ENCODE peak calls at places on chromosomes 11 and 22, in seven cellular contexts. F is GM12878, Z is K562, X is H1, N is SK-N-SH, B is GM12891, K is HepG2. J is an unnamed sample.
A peak's percentile ranks its signal among the peaks of the same experiment; 100 is the strongest.

GRCh38 chr22:18068381-18068988 is 9.3 kb upstream of the PEX26 start:
- DNase-seq in F (no peak), Z (no peak), X (no peak), N (no peak), B (no peak), K (peak; percentile 55), J (no peak)

GRCh38 chr22:45977003-45977395 is at the start of gene WNT7B:
- DNase-seq in F (no peak), Z (no peak), X (no peak), N (peak; percentile 53), B (no peak), K (no peak), J (no peak)

GRCh38 chr22:22039286-22040074 is 56.9 kb upstream of the TOP3B start:
- DNase-seq in F (no peak), Z (no peak), X (no peak), N (no peak), B (no peak), K (no peak), J (no peak)

GRCh38 chr11:35944503-35945136 is 758 bp downstream of the LDLRAD3 start:
- DNase-seq in F (no peak), Z (no peak), X (no peak), N (peak; percentile 56), B (no peak), K (no peak), J (no peak)

GRCh38 chr11:84398017-84398626 is 1112.0 kb upstream of the CCDC90B start:
- DNase-seq in F (no peak), Z (no peak), X (no peak), N (peak; percentile 28), B (no peak), K (peak; percentile 7), J (no peak)

GRCh38 chr11:67271212-67271547 is 4.9 kb downstream of the GRK2 start:
- DNase-seq in F (no peak), Z (no peak), X (no peak), N (no peak), B (no peak), K (no peak), J (no peak)

GRCh38 chr11:73320786-73321325 is 12.8 kb downstream of the ARHGEF17 start:
- DNase-seq in F (no peak), Z (no peak), X (no peak), N (no peak), B (no peak), K (no peak), J (no peak)

GRCh38 chr11:69995697-69996096 is 82.4 kb upstream of the ANO1 start:
- DNase-seq in F (no peak), Z (no peak), X (no peak), N (no peak), B (no peak), K (no peak), J (no peak)

GRCh38 chr22:39486951-39487825 is 14.9 kb upstream of the MIEF1 start:
- DNase-seq in F (no peak), Z (peak; percentile 65), X (no peak), N (no peak), B (no peak), K (no peak), J (no peak)

GRCh38 chr22:46352691-46353386 is 17.3 kb downstream of the TRMU start:
- DNase-seq in F (no peak), Z (no peak), X (no peak), N (no peak), B (no peak), K (no peak), J (no peak)

GRCh38 chr11:10407749-10408472 is 47.2 kb upstream of the AMPD3 start:
- DNase-seq in F (no peak), Z (no peak), X (no peak), N (no peak), B (no peak), K (peak; percentile 10), J (no peak)

GRCh38 chr11:58575377-58576020 is at the start of gene LPXN:
- DNase-seq in F (no peak), Z (no peak), X (no peak), N (no peak), B (no peak), K (no peak), J (no peak)

GRCh38 chr11:121464352-121464946 is 11.7 kb upstream of the SORL1-AS1 start:
- DNase-seq in F (no peak), Z (no peak), X (no peak), N (peak; percentile 78), B (no peak), K (peak; percentile 15), J (peak; percentile 42)

GRCh38 chr11:109435121-109435742 is 13.2 kb downstream of the C11orf87 start:
- DNase-seq in F (no peak), Z (no peak), X (no peak), N (no peak), B (no peak), K (no peak), J (no peak)

GRCh38 chr11:65166893-65167292 is 3.1 kb upstream of the SPDYC start:
- DNase-seq in F (no peak), Z (no peak), X (no peak), N (no peak), B (no peak), K (no peak), J (no peak)

GRCh38 chr11:38593649-38594048 is 1995.6 kb upstream of the RAG2 start:
- DNase-seq in F (no peak), Z (no peak), X (no peak), N (no peak), B (no peak), K (no peak), J (no peak)

GRCh38 chr11:79437981-79438630 is 2.7 kb downstream of the TENM4 start:
- DNase-seq in F (no peak), Z (no peak), X (no peak), N (peak; percentile 67), B (no peak), K (no peak), J (peak; percentile 13)

GRCh38 chr11:16791494-16791961 is 53.1 kb downstream of the C11orf58 start:
- DNase-seq in F (no peak), Z (no peak), X (no peak), N (no peak), B (no peak), K (peak; percentile 24), J (no peak)

GRCh38 chr11:48078661-48079060 is 98.3 kb downstream of the PTPRJ start:
- DNase-seq in F (no peak), Z (no peak), X (no peak), N (no peak), B (no peak), K (no peak), J (no peak)

GRCh38 chr11:43164831-43165230 is 147.0 kb upstream of the API5 start:
- DNase-seq in F (no peak), Z (no peak), X (no peak), N (no peak), B (no peak), K (no peak), J (no peak)
- TF ChIP-seq TAF1 in F (no peak), Z (no peak), X (no peak), N (no peak), B (no peak), K (no peak), J (no peak)

GRCh38 chr11:120057595-120058581 is 80.0 kb downstream of the TRIM29 start:
- DNase-seq in F (no peak), Z (no peak), X (peak; percentile 47), N (no peak), B (no peak), K (peak; percentile 5), J (no peak)
- TF ChIP-seq TAF1 in F (no peak), Z (no peak), X (peak; percentile 38), N (no peak), B (no peak), K (no peak), J (no peak)

DNA sequence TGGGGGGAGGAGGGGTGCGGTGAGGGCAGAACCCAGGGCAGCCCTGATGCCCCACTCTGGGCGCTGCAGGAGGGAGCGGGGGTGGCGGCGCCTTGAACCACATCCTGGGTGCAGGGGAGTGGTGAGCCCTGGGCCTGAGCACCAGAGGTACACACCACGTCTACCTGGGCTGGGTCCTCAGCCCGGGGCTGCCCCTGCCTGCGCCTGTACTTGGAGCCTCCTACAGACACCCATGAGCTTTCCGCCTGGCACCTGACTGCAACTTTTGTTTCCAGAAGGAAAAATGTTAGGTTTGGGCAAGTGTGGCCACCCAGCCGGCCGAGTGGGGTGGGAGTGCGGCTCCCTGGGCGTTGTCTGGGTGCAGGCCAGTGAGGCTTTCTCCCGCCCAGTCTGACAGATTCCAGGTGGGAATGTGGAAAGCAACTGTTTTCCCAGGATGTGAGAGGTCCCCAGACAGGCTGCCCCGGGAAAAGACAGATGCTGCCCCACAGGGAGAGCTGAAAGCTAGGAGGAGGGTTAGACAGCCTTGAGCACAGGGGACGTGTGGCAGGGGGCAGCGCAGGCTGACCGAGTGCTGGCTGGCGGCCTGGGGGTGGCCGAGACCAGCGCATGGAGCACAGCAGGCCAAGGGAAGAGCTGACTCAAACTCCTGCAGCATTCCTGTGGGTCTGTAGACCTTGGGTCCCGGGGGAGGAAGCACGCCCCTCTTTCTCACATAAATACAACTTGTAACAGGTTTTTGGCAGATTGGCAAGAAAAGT is 44.1 kb downstream of the GNB1L start:
- DNase-seq in F (no peak), Z (no peak), X (no peak), N (peak; percentile 57), B (no peak), K (no peak), J (peak; percentile 18)
- TF ChIP-seq TAF1 in F (no peak), Z (no peak), X (no peak), N (no peak), B (no peak), K (no peak), J (no peak)

GRCh38 chr22:44404341-44405020 is 91.7 kb upstream of the SHISAL1 start:
- DNase-seq in F (no peak), Z (no peak), X (no peak), N (no peak), B (no peak), K (no peak), J (no peak)
- TF ChIP-seq TAF1 in F (no peak), Z (no peak), X (no peak), N (no peak), B (no peak), K (no peak), J (no peak)